ENCODE peak calls at places on chromosomes 11 and 22, in seven cellular contexts. T, E, Z, H, X, O and N are unnamed samples.

GRCh38 chr11:45058344-45058743 is 88.1 kb upstream of the PRDM11 start:
- DNase-seq in X (no peak), H (no peak), E (no peak), Z (no peak), T (no peak), O (no peak), N (no peak)

GRCh38 chr22:36194971-36195370 is 6.6 kb downstream of the APOL4 start:
- DNase-seq in H (peak; percentile 67), E (no peak), X (peak; percentile 86), O (no peak), T (peak; percentile 45), Z (no peak), N (peak; percentile 9)

GRCh38 chr11:36041988-36042606 is 98.2 kb downstream of the LDLRAD3 start:
- DNase-seq in X (no peak), O (no peak), T (no peak), E (no peak), H (no peak), Z (no peak), N (no peak)

GRCh38 chr11:108221401-108221800 is 1.0 kb downstream of the NPAT start:
- DNase-seq in H (no peak), X (no peak), T (no peak), O (no peak), Z (no peak), E (no peak), N (no peak)

GRCh38 chr22:46072981-46073682 is 77.2 kb upstream of the PPARA start:
- DNase-seq in Z (peak; percentile 27), H (no peak), E (peak; percentile 39), O (peak; percentile 9), X (peak; percentile 48), T (no peak), N (no peak)

GRCh38 chr11:2515401-2516275 is 70.8 kb downstream of the KCNQ1 start:
- DNase-seq in T (peak; percentile 15), H (no peak), E (peak; percentile 59), X (peak; percentile 45), O (peak; percentile 4), Z (peak; percentile 64), N (no peak)

GRCh38 chr11:128399186-128399585 is 188.2 kb downstream of the ETS1 start:
- DNase-seq in H (no peak), Z (no peak), T (no peak), X (no peak), O (no peak), E (no peak), N (no peak)

GRCh38 chr22:19942886-19943664 is 1.5 kb upstream of the TXNRD2 start:
- DNase-seq in H (no peak), X (peak; percentile 74), E (peak; percentile 49), O (no peak), T (no peak), Z (peak; percentile 39), N (peak; percentile 19)

GRCh38 chr11:131486937-131487336 is 116.5 kb downstream of the NTM start:
- DNase-seq in X (no peak), O (no peak), T (no peak), Z (no peak), E (no peak), H (no peak), N (no peak)

GRCh38 chr22:27483095-27483798 is 318.3 kb downstream of the MN1 start:
- DNase-seq in O (no peak), H (no peak), E (no peak), X (no peak), T (no peak), Z (peak; percentile 12), N (no peak)

GRCh38 chr11:69099193-69099592 is 50.5 kb downstream of the TPCN2 start:
- DNase-seq in O (no peak), H (no peak), Z (no peak), E (no peak), T (peak; percentile 47), X (no peak), N (no peak)

GRCh38 chr11:11408436-11409221 is 55.6 kb upstream of the CSNK2A3 start:
- DNase-seq in E (no peak), Z (no peak), X (no peak), H (no peak), T (no peak), O (no peak), N (no peak)

GRCh38 chr11:44952500-44953260 is 2.0 kb upstream of the TP53I11 start:
- DNase-seq in X (no peak), E (no peak), H (no peak), O (no peak), T (no peak), Z (no peak), N (no peak)

GRCh38 chr11:26607725-26608506 is 35.9 kb upstream of the MUC15 start:
- DNase-seq in T (no peak), Z (no peak), H (no peak), X (no peak), E (no peak), O (no peak), N (no peak)

GRCh38 chr22:47384977-47385376 is 622.5 kb downstream of the TBC1D22A start:
- DNase-seq in X (no peak), E (peak; percentile 45), T (no peak), Z (no peak), O (no peak), H (no peak), N (no peak)

GRCh38 chr11:46491661-46492331 is 100.2 kb upstream of the CHRM4 start:
- DNase-seq in T (no peak), E (no peak), Z (no peak), O (no peak), H (no peak), X (no peak), N (no peak)

GRCh38 chr11:46492540-46492939 is 101.0 kb upstream of the CHRM4 start:
- DNase-seq in X (no peak), Z (no peak), E (no peak), H (no peak), O (no peak), T (peak; percentile 76), N (no peak)

GRCh38 chr11:46489668-46490560 is 98.3 kb upstream of the CHRM4 start:
- DNase-seq in E (no peak), H (no peak), O (no peak), Z (no peak), T (peak; percentile 40), X (no peak), N (no peak)

GRCh38 chr11:46493786-46494185 is 100.0 kb downstream of the AMBRA1 start:
- DNase-seq in O (no peak), Z (no peak), E (no peak), T (no peak), H (no peak), X (no peak), N (no peak)

GRCh38 chr11:46490576-46491100 is 99.1 kb upstream of the CHRM4 start:
- DNase-seq in X (no peak), E (no peak), O (no peak), H (no peak), T (no peak), Z (no peak), N (no peak)
- TF ChIP-seq CTCF in X (no peak), E (no peak), O (no peak), H (no peak), T (no peak), Z (no peak), N (no peak)

GRCh38 chr11:72589802-72590761 is 84.1 kb downstream of the PDE2A start:
- DNase-seq in O (no peak), H (no peak), E (peak; percentile 74), T (no peak), Z (peak; percentile 77), X (no peak), N (no peak)
- H3K4me3 ChIP-seq in O (no peak overlapping the region), H (no peak overlapping the region), E (peak overlapping the region; percentile 20), T (peak overlapping the region; percentile 19), Z (no peak overlapping the region), X (no peak overlapping the region), N (peak overlapping the region; percentile 35)

DNA sequence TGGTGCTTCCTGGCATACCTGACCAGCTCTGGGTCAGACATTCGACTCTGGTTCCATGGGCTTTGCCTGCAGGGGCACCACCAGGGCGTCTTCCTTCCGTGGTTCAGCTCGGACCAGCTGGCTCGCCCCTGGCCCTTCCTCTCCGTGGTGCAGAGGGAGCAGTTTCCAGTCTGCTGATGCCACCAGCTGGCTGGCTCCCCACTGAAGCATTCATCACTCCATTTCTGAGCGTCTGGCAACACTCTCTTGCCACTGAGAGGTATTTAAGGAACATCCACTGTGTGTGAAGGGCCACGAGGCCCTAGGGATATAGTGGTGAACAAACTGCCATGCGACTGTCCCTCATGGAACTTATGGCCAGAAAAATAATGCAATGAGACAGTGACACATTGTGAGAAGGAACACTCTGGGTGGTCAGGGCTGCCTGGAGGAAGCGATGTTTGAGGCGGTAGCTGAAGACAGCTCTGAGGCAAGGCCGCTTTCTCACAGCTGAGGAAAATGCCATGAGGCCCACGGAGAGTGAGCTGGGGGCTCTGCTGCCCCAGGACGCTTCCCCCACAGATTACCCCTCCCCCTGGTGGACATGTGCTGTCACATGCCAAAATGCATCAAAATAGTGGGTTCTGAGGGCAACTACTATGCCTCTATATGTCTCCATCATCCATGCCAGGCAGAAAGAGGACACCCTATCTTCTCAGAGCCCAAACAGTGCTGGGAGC is 44.9 kb upstream of the ARFGAP3 start:
- DNase-seq in H (no peak), Z (no peak), O (no peak), T (no peak), E (no peak), X (no peak), N (no peak)
- TF ChIP-seq CTCF in H (no peak), Z (no peak), O (no peak), T (no peak), E (peak; percentile 7), X (no peak), N (peak; percentile 41)

GRCh38 chr11:9736365-9736764 is 72.5 kb downstream of the SWAP70 start:
- DNase-seq in Z (no peak), H (no peak), T (no peak), O (no peak), E (no peak), X (no peak), N (no peak)

GRCh38 chr11:9735236-9735635 is 71.4 kb downstream of the SWAP70 start:
- DNase-seq in E (no peak), T (no peak), Z (no peak), X (no peak), H (no peak), O (no peak), N (no peak)

GRCh38 chr11:9738126-9738525 is 74.2 kb downstream of the SWAP70 start:
- DNase-seq in E (no peak), H (no peak), T (no peak), O (no peak), Z (no peak), X (no peak), N (no peak)

GRCh38 chr11:9733212-9733611 is 69.3 kb downstream of the SWAP70 start:
- DNase-seq in O (no peak), Z (no peak), E (no peak), H (no peak), T (no peak), X (no peak), N (no peak)

DNA sequence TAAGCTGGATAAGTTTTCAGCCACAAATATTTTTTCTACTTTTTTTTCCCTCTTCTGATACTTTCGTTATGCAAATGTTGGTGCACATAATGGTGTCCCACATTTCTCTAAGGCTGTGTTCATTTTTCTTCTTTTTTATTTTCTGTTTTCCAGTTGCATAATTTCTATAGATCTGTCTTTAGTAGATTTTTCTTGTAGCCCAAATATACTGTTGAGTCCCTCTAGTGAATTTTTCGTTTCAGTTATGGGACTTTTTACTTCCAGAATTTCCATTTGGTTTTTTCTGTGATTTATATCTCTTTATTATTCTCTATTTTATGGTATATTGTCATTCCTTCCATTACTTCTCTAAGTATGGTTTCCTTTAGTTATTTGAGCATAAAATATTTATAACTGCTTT is 72.0 kb downstream of the SWAP70 start:
- DNase-seq in T (no peak), X (no peak), O (no peak), H (no peak), E (no peak), Z (no peak), N (no peak)
- H3K4me3 ChIP-seq in T (no peak overlapping the region), X (no peak overlapping the region), O (no peak overlapping the region), H (no peak overlapping the region), E (no peak overlapping the region), Z (no peak overlapping the region), N (no peak overlapping the region)